ENCODE peak calls at places on chromosome 12, in eight cellular contexts. U, O, P, X, B, F, K and M are unnamed samples.

GRCh38 chr12:68451261-68452091 is 119.3 kb upstream of the MDM1 start:
- DNase-seq in U (no peak), O (no peak), P (peak; percentile 42), X (no peak), B (peak; percentile 13), F (peak; percentile 41), K (no peak), M (no peak)

GRCh38 chr12:4960547-4960946 is 50.8 kb downstream of the KCNA1 start:
- DNase-seq in U (no peak), O (no peak), P (no peak), X (no peak), B (no peak), F (no peak), K (no peak), M (peak; percentile 7)

GRCh38 chr12:87086118-87086891 is 830.1 kb upstream of the MGAT4C start:
- DNase-seq in U (no peak), O (no peak), P (no peak), X (no peak), B (no peak), F (no peak), K (no peak), M (no peak)

GRCh38 chr12:114668151-114668891 is 15.7 kb downstream of the TBX3 start:
- DNase-seq in U (no peak), O (no peak), P (peak; percentile 82), X (peak; percentile 92), B (peak; percentile 96), F (no peak), K (peak; percentile 56), M (peak; percentile 78)

GRCh38 chr12:93520454-93520853 is 52.0 kb upstream of the SOCS2 start:
- DNase-seq in U (no peak), O (no peak), P (no peak), X (no peak), B (no peak), F (no peak), K (no peak), M (no peak)

GRCh38 chr12:182381-182883 is 31.5 kb downstream of the SLC6A12 start:
- DNase-seq in U (no peak), O (no peak), P (no peak), X (no peak), B (no peak), F (no peak), K (no peak), M (peak; percentile 51)

GRCh38 chr12:67426067-67426466 is 156.9 kb downstream of the CAND1 start:
- DNase-seq in U (no peak), O (no peak), P (no peak), X (no peak), B (peak; percentile 84), F (no peak), K (no peak), M (no peak)

GRCh38 chr12:559907-560455 is 100.2 kb downstream of the B4GALNT3 start:
- DNase-seq in U (no peak), O (no peak), P (no peak), X (no peak), B (no peak), F (no peak), K (no peak), M (no peak)

DNA sequence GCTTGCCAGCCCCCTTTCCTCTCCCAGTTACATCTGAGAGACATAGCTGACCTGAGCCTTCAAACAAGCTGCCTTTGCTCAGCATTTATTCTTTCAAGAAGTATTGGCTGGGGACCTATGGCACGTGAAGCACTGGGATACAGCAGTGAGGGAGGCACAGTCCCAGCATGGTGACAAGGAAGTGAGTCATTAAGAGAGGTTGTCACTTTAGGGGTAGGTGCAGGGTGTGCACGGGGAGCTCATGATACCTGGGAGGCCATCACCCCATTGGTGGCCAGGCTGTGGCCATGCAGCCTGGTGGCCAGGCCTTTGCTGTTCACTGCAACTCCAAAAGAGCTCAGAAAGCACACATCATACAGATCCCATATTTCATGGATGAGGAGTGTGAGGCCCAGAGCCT is 5.7 kb upstream of the KRT75 start:
- DNase-seq in U (no peak), O (no peak), P (no peak), X (no peak), B (no peak), F (no peak), K (no peak), M (no peak)
- H3K27ac ChIP-seq in U (no peak overlapping the region), O (no peak overlapping the region), P (no peak overlapping the region), X (no peak overlapping the region), B (peak overlapping the region; percentile 76), F (no peak overlapping the region), K (no peak overlapping the region), M (no peak overlapping the region)

GRCh38 chr12:79975143-79975542 is 40.2 kb upstream of the PPP1R12A start:
- DNase-seq in U (no peak), O (no peak), P (no peak), X (no peak), B (no peak), F (no peak), K (no peak), M (no peak)
- H3K4me3 ChIP-seq in U (no peak overlapping the region), O (no peak overlapping the region), P (no peak overlapping the region), X (no peak overlapping the region), B (no peak overlapping the region), F (no peak overlapping the region), K (no peak overlapping the region), M (no peak overlapping the region)

GRCh38 chr12:109677323-109677722 is 36.3 kb upstream of the FAM222A start:
- DNase-seq in U (no peak), O (no peak), P (no peak), X (peak; percentile 19), B (no peak), F (no peak), K (no peak), M (no peak)

GRCh38 chr12:109673379-109673778 is 40.2 kb upstream of the FAM222A start:
- DNase-seq in U (no peak), O (no peak), P (no peak), X (no peak), B (no peak), F (no peak), K (no peak), M (no peak)

GRCh38 chr12:109671482-109671881 is 42.1 kb upstream of the FAM222A start:
- DNase-seq in U (no peak), O (no peak), P (no peak), X (no peak), B (no peak), F (no peak), K (no peak), M (no peak)

GRCh38 chr12:109678732-109679131 is 34.9 kb upstream of the FAM222A start:
- DNase-seq in U (no peak), O (no peak), P (no peak), X (no peak), B (peak; percentile 34), F (no peak), K (no peak), M (no peak)

DNA sequence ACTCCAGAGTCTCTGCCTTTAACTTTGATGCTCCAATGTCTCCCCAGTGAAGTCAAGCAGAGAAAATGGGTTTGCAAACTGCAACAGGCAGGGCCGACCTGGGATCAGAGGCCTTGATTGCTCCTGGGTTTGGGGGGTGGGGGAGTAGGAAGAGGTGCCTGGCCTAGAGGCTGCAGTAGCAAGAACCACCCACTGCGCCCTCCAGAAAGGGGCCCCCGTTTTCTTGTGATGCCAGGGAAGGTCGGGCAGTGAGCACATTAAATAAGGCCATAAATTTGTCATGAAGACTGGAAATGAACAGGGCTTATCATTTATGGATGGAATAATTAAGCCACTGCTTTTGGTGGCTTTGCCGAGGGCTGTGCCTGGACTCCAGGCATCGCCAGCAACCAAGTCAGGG is 38.2 kb upstream of the FAM222A start:
- DNase-seq in U (no peak), O (no peak), P (no peak), X (no peak), B (no peak), F (no peak), K (no peak), M (no peak)
- H3K27ac ChIP-seq in U (no peak overlapping the region), O (no peak overlapping the region), P (no peak overlapping the region), X (no peak overlapping the region), B (no peak overlapping the region), F (no peak overlapping the region), K (no peak overlapping the region), M (no peak overlapping the region)

GRCh38 chr12:124385219-124385969 is 90.5 kb downstream of the RFLNA start:
- DNase-seq in U (no peak), O (no peak), P (no peak), X (no peak), B (peak; percentile 51), F (no peak), K (no peak), M (no peak)
- H3K4me3 ChIP-seq in U (no peak overlapping the region), O (no peak overlapping the region), P (no peak overlapping the region), X (no peak overlapping the region), B (no peak overlapping the region), F (no peak overlapping the region), K (no peak overlapping the region), M (no peak overlapping the region)

DNA sequence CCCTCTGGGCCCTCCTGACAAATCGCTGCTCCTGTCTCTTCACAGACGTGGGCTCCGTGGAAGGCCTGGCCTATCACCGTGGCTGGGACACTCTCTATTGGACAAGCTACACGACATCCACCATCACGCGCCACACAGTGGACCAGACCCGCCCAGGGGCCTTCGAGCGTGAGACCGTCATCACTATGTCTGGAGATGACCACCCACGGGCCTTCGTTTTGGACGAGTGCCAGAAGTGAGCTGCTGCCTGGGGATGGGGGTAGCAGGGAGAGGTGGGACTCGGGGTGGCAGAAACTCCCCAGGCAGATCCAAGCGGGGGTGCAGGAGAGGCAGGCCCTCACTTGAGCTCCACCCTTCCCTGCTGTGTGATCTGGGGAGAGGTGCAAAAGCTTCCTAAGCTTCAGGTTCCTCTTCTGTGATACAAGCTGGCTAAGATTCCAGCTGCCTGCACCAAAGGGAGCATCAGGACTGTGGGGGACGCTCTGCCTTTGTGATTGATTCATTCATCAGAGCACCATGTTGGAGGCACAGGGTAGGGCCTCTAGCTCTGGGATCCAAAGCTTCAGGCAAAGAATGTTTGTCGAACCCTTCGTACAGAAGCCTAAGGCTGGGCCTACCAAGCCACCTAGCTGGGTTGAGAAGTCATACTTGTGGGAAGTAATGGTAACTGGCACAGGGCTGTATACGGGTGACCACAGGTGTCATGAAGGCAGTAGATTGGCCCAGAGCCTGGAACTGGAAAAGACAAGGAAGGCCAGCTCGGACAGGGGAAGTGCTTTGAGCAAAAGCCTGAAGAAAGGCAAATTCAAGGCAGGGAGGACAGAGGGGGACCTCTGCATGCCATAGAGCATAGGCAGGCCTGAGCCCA is 29.1 kb upstream of the NXPH4 start:
- DNase-seq in U (no peak), O (no peak), P (no peak), X (no peak), B (no peak), F (no peak), K (no peak), M (no peak)
- H3K27ac ChIP-seq in U (no peak overlapping the region), O (no peak overlapping the region), P (no peak overlapping the region), X (no peak overlapping the region), B (no peak overlapping the region), F (no peak overlapping the region), K (no peak overlapping the region), M (no peak overlapping the region)